ENCODE peak calls at places on chromosomes 4 and X, in four cellular contexts. One of them, this sample, is unnamed.

GRCh38 chr4:113278324-113278934 is 229.0 kb downstream of the ANK2 start:
- DNase-seq in BE2C: peak; percentile 80
- DNase-seq in A549: peak; percentile 50
- DNase-seq in adrenal gland: peak; percentile 73
- DNase-seq in this sample: peak; percentile 91

GRCh38 chr4:5824635-5825034 is 68.3 kb downstream of the CRMP1 start:
- DNase-seq in A549: peak; percentile 44
- DNase-seq in adrenal gland: no peak
- DNase-seq in BE2C: no peak
- DNase-seq in this sample: peak; percentile 65

GRCh38 chrX:40170830-40171512 is 73.2 kb upstream of the BCOR start:
- DNase-seq in adrenal gland: no peak
- DNase-seq in A549: no peak
- DNase-seq in BE2C: no peak
- DNase-seq in this sample: peak; percentile 76

GRCh38 chr4:86934147-86934771 is 552 bp upstream of the AFF1 start:
- DNase-seq in A549: no peak
- DNase-seq in adrenal gland: no peak
- DNase-seq in BE2C: no peak
- DNase-seq in this sample: peak; percentile 65

GRCh38 chr4:61273237-61273636 is 73.1 kb downstream of the ADGRL3 start:
- DNase-seq in A549: no peak
- DNase-seq in BE2C: no peak
- DNase-seq in adrenal gland: no peak
- DNase-seq in this sample: no peak

GRCh38 chr4:86921608-86922252 is 13.1 kb upstream of the AFF1 start:
- DNase-seq in BE2C: no peak
- DNase-seq in adrenal gland: peak; percentile 28
- DNase-seq in A549: no peak
- DNase-seq in this sample: peak; percentile 8

GRCh38 chr4:71292228-71292627 is 46.6 kb upstream of the SLC4A4 start:
- DNase-seq in BE2C: no peak
- DNase-seq in A549: no peak
- DNase-seq in adrenal gland: no peak
- DNase-seq in this sample: no peak

GRCh38 chr4:115272185-115272584 is 158.8 kb upstream of the NDST4 start:
- DNase-seq in BE2C: no peak
- DNase-seq in adrenal gland: no peak
- DNase-seq in A549: no peak
- DNase-seq in this sample: no peak

GRCh38 chr4:72899621-72900020 is 169.9 kb downstream of the COX18 start:
- DNase-seq in A549: no peak
- DNase-seq in adrenal gland: no peak
- DNase-seq in BE2C: no peak
- DNase-seq in this sample: no peak

GRCh38 chrX:114152130-114152529 is 431.8 kb upstream of the HTR2C start:
- DNase-seq in A549: peak; percentile 10
- DNase-seq in BE2C: no peak
- DNase-seq in adrenal gland: no peak
- DNase-seq in this sample: no peak

GRCh38 chr4:96652158-96652557 is 812.3 kb downstream of the PDHA2 start:
- DNase-seq in BE2C: no peak
- DNase-seq in adrenal gland: no peak
- DNase-seq in A549: no peak
- DNase-seq in this sample: no peak

GRCh38 chrX:71533850-71534515 is 1.1 kb downstream of the OGT start:
- DNase-seq in adrenal gland: peak; percentile 62
- DNase-seq in BE2C: peak; percentile 32
- DNase-seq in A549: peak; percentile 16
- DNase-seq in this sample: peak; percentile 71

GRCh38 chrX:12378706-12379105 is 240.4 kb downstream of the FRMPD4 start:
- DNase-seq in A549: no peak
- DNase-seq in BE2C: no peak
- DNase-seq in adrenal gland: no peak
- DNase-seq in this sample: no peak

GRCh38 chr4:173517781-173518371 is 12.2 kb downstream of the HAND2 start:
- DNase-seq in A549: no peak
- DNase-seq in BE2C: peak; percentile 69
- DNase-seq in adrenal gland: peak; percentile 60
- DNase-seq in this sample: peak; percentile 84

GRCh38 chr4:173518419-173519102 is 11.5 kb downstream of the HAND2 start:
- DNase-seq in adrenal gland: peak; percentile 55
- DNase-seq in A549: no peak
- DNase-seq in BE2C: peak; percentile 71
- DNase-seq in this sample: peak; percentile 74

GRCh38 chr4:173514641-173515217 is 15.3 kb downstream of the HAND2 start:
- DNase-seq in BE2C: no peak
- DNase-seq in adrenal gland: no peak
- DNase-seq in A549: no peak
- DNase-seq in this sample: peak; percentile 41

GRCh38 chr4:173515458-173515857 is 14.6 kb downstream of the HAND2 start:
- DNase-seq in A549: no peak
- DNase-seq in adrenal gland: no peak
- DNase-seq in BE2C: no peak
- DNase-seq in this sample: peak; percentile 49

DNA sequence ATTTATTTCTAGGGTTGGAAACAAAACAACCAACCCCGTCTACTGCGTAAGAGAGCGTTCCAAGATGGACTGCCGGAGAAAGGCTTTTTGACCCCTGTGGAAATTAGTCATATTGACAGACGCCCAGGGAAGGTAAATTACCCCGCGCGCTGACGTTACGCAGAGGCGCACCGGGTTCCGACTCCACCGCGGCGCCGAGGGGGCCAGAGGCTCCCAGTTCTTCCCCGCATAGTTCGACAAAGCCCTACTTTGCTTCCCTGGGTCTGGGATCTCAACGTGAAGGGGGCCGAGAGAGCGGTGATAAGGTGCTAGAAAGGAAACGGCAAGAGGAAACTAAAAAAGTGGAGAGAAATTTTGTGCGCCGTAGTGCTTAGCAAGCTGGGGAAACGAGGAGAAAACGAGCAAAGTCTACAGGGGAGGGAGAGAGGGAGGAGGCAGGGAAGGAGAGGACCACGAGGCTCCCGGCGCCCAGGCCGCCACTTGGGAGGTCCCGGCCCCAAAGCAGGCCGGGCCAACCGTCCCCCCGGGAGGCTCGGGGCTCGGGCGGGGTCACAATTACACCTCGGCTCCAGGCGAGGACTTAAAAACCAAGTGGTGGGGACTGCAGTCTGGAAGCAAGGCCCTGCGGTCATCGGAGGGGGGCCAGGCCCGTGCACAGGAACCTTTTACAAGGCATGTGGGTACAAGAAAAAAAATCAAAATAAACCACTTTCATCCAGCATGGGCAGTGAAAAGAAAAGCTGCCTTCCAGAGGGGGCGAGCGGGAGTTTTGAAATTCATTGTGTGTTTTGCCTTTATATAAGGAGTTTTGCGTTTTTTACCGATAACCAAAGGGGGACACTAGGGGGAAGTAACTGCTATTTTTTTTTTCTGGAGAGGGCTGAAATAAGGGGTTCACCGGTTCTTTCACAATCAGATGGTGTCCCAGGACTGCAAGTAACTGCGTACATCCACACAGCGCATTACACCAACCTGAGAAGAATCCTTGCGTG is 13.1 kb downstream of the HAND2 start:
- DNase-seq in A549: no peak
- DNase-seq in BE2C: peak; percentile 79
- DNase-seq in adrenal gland: peak; percentile 53
- DNase-seq in this sample: peak; percentile 75
- H3K9me3 ChIP-seq in A549: no peaks in the 10 kb centered on the region
- H3K9me3 ChIP-seq in BE2C: no peaks in the 10 kb centered on the region
- H3K9me3 ChIP-seq in adrenal gland: no peaks in the 10 kb centered on the region
- H3K9me3 ChIP-seq in this sample: no peaks in the 10 kb centered on the region

DNA sequence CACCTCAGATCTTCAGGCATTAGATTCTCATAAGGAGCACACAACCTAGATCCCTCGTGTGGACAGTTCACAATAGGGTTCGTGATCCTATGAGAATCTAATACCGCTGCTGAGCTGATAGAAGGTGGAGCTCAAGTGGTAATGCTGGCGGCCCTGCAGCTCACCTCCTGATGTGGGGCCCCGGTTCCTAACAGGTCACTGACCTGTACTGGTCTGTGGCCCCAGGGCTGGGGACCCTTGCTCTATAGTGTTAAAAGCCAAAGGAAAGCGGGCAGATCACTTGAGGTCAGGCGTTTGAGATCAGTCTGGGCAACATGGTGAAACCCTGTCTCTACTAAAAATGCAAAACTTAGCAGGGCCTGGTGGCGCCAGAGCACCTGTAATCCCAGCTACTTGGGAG is 1047.0 kb upstream of the FTHL17 start:
- DNase-seq in adrenal gland: no peak
- DNase-seq in A549: no peak
- DNase-seq in BE2C: no peak
- DNase-seq in this sample: no peak
- TF ChIP-seq CTCF in adrenal gland: no peak
- TF ChIP-seq CTCF in A549: no peak
- TF ChIP-seq CTCF in BE2C: no peak
- TF ChIP-seq CTCF in this sample: no peak

DNA sequence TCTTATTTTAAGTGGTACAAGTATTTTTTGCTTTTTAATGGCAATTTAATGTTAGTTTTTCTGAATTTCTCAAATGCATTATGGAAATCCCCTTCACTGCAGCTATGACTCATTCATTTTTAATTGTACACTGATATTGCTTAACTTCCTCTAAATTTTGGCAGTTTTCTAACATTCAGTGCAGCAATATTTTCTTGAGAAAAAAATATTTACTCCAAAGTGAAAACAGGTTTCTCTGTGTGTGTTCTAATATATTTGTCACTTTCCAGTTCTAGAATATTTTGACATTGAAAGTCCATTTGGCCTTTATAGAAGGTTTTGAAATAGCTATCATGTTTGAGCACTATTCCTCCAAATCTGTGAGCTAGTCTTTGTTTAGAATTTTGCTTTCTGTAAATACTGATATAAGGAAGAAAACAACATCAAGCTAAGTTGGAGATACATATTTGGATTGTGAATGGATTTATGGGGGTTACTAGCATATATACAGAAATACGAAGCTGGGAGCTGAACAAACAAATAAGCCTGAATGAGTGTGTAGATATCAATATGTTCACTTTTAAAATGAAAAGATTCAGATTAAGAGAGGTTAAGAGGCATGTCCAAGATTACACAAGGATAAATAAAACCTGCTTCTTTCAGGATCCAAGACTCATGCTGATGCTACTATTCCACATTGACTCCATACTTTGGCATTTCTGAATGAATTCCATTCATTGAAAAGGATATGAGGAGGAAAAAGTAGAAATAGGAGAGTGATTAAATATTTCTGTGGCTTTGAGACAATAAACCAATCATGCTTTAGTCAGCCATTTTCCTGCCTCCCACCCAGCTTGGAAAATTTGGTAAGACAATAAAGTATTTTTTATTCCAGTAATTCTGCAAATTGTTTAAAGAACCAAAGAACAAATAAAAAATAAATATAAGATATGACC is 57.4 kb upstream of the SLIT2 start:
- DNase-seq in adrenal gland: no peak
- DNase-seq in A549: no peak
- DNase-seq in BE2C: no peak
- DNase-seq in this sample: no peak
- H3K9me3 ChIP-seq in adrenal gland: no peaks in the 10 kb centered on the region
- H3K9me3 ChIP-seq in A549: no peaks in the 10 kb centered on the region
- H3K9me3 ChIP-seq in BE2C: no peaks in the 10 kb centered on the region
- H3K9me3 ChIP-seq in this sample: no peaks in the 10 kb centered on the region

DNA sequence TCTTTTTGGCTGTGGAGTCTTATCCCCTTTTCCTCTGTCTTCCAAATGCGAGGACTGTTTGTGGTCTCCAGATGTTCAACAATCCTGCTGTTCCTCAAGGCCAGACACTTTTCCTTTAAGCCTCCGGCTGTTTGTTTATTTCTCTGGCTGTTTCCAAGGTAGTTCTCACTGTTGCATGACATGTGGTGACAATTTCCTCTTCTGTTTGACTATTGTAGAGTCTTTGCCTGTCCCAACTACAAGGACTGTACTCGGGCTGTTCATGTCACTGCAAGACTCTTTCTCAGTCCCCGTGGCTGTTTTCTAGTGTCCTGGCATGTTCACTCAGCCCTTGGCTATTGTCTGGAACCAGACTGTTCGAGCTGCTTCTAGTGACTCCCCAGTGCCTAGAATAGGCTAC is 50.6 kb downstream of the ZNF157 start:
- DNase-seq in adrenal gland: no peak
- DNase-seq in A549: no peak
- DNase-seq in BE2C: no peak
- DNase-seq in this sample: no peak
- TF ChIP-seq CTCF in adrenal gland: no peak
- TF ChIP-seq CTCF in A549: no peak
- TF ChIP-seq CTCF in BE2C: no peak
- TF ChIP-seq CTCF in this sample: no peak

GRCh38 chr4:41749650-41750049 is 1.1 kb upstream of the PHOX2B start:
- DNase-seq in BE2C: no peak
- DNase-seq in A549: no peak
- DNase-seq in adrenal gland: no peak
- DNase-seq in this sample: peak; percentile 55

GRCh38 chr4:41751325-41752061 is 3.0 kb upstream of the PHOX2B start:
- DNase-seq in BE2C: peak; percentile 82
- DNase-seq in A549: no peak
- DNase-seq in adrenal gland: no peak
- DNase-seq in this sample: peak; percentile 72

GRCh38 chr4:41748788-41749445 is 392 bp upstream of the PHOX2B start:
- DNase-seq in A549: no peak
- DNase-seq in BE2C: peak; percentile 67
- DNase-seq in adrenal gland: peak; percentile 82
- DNase-seq in this sample: no peak

GRCh38 chr4:41750624-41751324 is 2.2 kb upstream of the PHOX2B start:
- DNase-seq in adrenal gland: peak; percentile 76
- DNase-seq in A549: no peak
- DNase-seq in BE2C: peak; percentile 67
- DNase-seq in this sample: peak; percentile 80

DNA sequence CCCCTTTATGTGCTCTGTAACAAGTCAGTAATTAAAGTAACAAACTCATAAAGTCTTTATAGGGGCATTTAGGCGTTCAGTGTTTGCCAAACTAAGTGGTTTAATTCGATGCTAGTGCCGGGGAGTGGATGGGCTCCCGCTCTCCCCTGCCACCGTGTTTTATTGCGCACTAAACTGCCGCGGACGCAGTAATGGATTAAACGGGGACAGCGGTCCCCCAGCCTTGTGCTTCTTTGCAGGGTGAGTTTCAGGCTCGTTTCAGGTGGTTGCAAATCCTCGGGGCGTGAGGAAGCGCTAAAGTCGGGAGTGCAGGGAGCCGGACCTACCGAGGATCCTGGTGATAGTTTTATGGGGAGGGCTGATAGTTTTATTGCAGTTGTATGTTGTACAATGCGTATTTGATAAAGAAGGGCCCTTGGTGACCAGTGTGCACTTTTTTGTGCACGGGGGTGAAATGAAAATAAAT is 1.7 kb upstream of the PHOX2B start:
- DNase-seq in adrenal gland: no peak
- DNase-seq in A549: no peak
- DNase-seq in BE2C: peak; percentile 14
- DNase-seq in this sample: peak; percentile 55
- H3K9me3 ChIP-seq in adrenal gland: no peaks in the 10 kb centered on the region
- H3K9me3 ChIP-seq in A549: no peaks in the 10 kb centered on the region
- H3K9me3 ChIP-seq in BE2C: no peaks in the 10 kb centered on the region
- H3K9me3 ChIP-seq in this sample: peaks cover 3% of the 10 kb centered on the region

This sample was measured in endodermal cell.